ENCODE peak calls at places on chromosomes 12 and 14, in four cellular contexts. F, B, M and P are unnamed samples.

GRCh38 chr12:62256408-62257079 is 3.7 kb upstream of the USP15 start:
- DNase-seq in F (peak; percentile 77), B (no peak), M (no peak), P (peak; percentile 86)

GRCh38 chr12:33609910-33610309 is 170.3 kb upstream of the SYT10 start:
- DNase-seq in F (no peak), B (no peak), M (no peak), P (no peak)

GRCh38 chr12:56122637-56123036 is 4.6 kb downstream of the ZC3H10 start:
- DNase-seq in F (no peak), B (no peak), M (no peak), P (no peak)

GRCh38 chr12:77847665-77848431 is 17.2 kb downstream of the NAV3 start:
- DNase-seq in F (no peak), B (peak; percentile 44), M (no peak), P (no peak)

GRCh38 chr12:22271036-22271435 is 63.5 kb downstream of the ST8SIA1 start:
- DNase-seq in F (no peak), B (no peak), M (no peak), P (no peak)

GRCh38 chr14:32509632-32510187 is 180.6 kb downstream of the AKAP6 start:
- DNase-seq in F (no peak), B (peak; percentile 94), M (peak; percentile 9), P (no peak)

GRCh38 chr12:89073027-89073398 is 279.3 kb downstream of the DUSP6 start:
- DNase-seq in F (no peak), B (no peak), M (no peak), P (no peak)

GRCh38 chr12:17992002-17992656 is 97.9 kb downstream of the RERGL start:
- DNase-seq in F (no peak), B (peak; percentile 42), M (peak; percentile 49), P (no peak)

GRCh38 chr12:33427071-33427470 is 12.5 kb downstream of the SYT10 start:
- DNase-seq in F (no peak), B (no peak), M (peak; percentile 19), P (no peak)

GRCh38 chr14:100850841-100851585 is 25.1 kb downstream of the MEG3 start:
- DNase-seq in F (peak; percentile 87), B (no peak), M (peak; percentile 54), P (peak; percentile 69)

GRCh38 chr14:84857571-84857970 is 672.4 kb upstream of the FLRT2 start:
- DNase-seq in F (no peak), B (no peak), M (no peak), P (no peak)

GRCh38 chr12:105355752-105356151 is 25.3 kb downstream of the C12orf75 start:
- DNase-seq in F (no peak), B (no peak), M (no peak), P (no peak)

GRCh38 chr14:59148334-59148900 is 40.0 kb upstream of the DAAM1 start:
- DNase-seq in F (no peak), B (no peak), M (no peak), P (no peak)

GRCh38 chr12:953776-954175 is 4.3 kb upstream of the RAD52 start:
- DNase-seq in F (no peak), B (no peak), M (no peak), P (no peak)

GRCh38 chr12:88237954-88238353 is 95.8 kb downstream of the TMTC3 start:
- DNase-seq in F (no peak), B (no peak), M (no peak), P (no peak)

GRCh38 chr12:92412931-92413685 is 267.5 kb upstream of the BTG1 start:
- DNase-seq in F (no peak), B (no peak), M (no peak), P (no peak)

GRCh38 chr14:54503476-54503875 is 6.2 kb upstream of the CGRRF1 start:
- DNase-seq in F (no peak), B (no peak), M (no peak), P (no peak)